ENCODE peak calls at places on chromosomes 13 and 19, in six cellular contexts. F is IMR-90; G is lower leg skin; E is naive thymus-derived CD8-positive, alpha-beta T cell; A is NCI-H2107; V is activated CD4-positive, alpha-beta T cell treated with anti-CD3 and anti-CD28 coated beads, Interleukin-2, amount 50 U/mL, for 48 hours. T is an unnamed sample.

GRCh38 chr13:25881136-25881926 is 170.5 kb downstream of the SHISA2 start:
- DNase-seq in E (no peak), A (no peak), V (no peak), F (no peak), G (no peak), T (no peak)

GRCh38 chr19:1261863-1262686 is 7.1 kb upstream of the CIRBP start:
- DNase-seq in G (no peak), E (peak; percentile 61), F (peak; percentile 43), V (no peak), A (no peak), T (peak; percentile 71)

GRCh38 chr13:44425041-44425814 is 51.6 kb downstream of the SERP2 start:
- DNase-seq in V (no peak), G (peak; percentile 12), F (no peak), A (no peak), E (no peak), T (no peak)

GRCh38 chr19:12720851-12721655 is 2.7 kb downstream of the TNPO2 start:
- DNase-seq in G (no peak), F (no peak), A (no peak), E (no peak), V (peak; percentile 25), T (no peak)

GRCh38 chr13:44934724-44935123 is 54.5 kb downstream of the NUFIP1 start:
- DNase-seq in F (peak; percentile 67), E (no peak), A (no peak), G (no peak), V (no peak), T (no peak)

GRCh38 chr19:44807652-44808462 is 1.0 kb upstream of the BCAM start:
- DNase-seq in E (no peak), G (no peak), V (no peak), A (no peak), F (peak; percentile 34), T (no peak)

GRCh38 chr19:49149652-49150105 is 5.5 kb downstream of the HRC start:
- DNase-seq in F (peak; percentile 83), G (peak; percentile 73), A (peak; percentile 62), E (no peak), V (peak; percentile 35), T (peak; percentile 86)

GRCh38 chr13:34357435-34358232 is 539.7 kb downstream of the RFC3 start:
- DNase-seq in G (no peak), F (peak; percentile 79), V (no peak), A (no peak), E (no peak), T (peak; percentile 23)

GRCh38 chr13:91154553-91154952 is 192.9 kb upstream of the MIR17HG start:
- DNase-seq in G (no peak), V (no peak), F (no peak), A (no peak), E (no peak), T (no peak)

GRCh38 chr19:48632692-48633147 is 4.5 kb downstream of the DBP start:
- DNase-seq in E (no peak), F (peak; percentile 53), G (no peak), A (no peak), V (no peak), T (no peak)

GRCh38 chr13:20035130-20035529 is 76.6 kb downstream of the ZMYM2 start:
- DNase-seq in F (no peak), G (no peak), V (no peak), E (no peak), A (no peak), T (no peak)

GRCh38 chr19:32543107-32543900 is 37.7 kb upstream of the PDCD5 start:
- DNase-seq in A (no peak), V (no peak), E (no peak), F (peak; percentile 6), G (no peak), T (no peak)

GRCh38 chr13:87259479-87260083 is 411.6 kb upstream of the SLITRK5 start:
- DNase-seq in V (no peak), G (no peak), E (no peak), A (no peak), F (no peak), T (no peak)

GRCh38 chr19:11054200-11054599 is 35.1 kb upstream of the LDLR start:
- DNase-seq in A (no peak), F (no peak), V (no peak), G (no peak), E (no peak), T (no peak)

GRCh38 chr19:10687518-10688288 is 13.5 kb upstream of the QTRT1 start:
- DNase-seq in V (no peak), G (no peak), E (no peak), F (no peak), A (no peak), T (no peak)

GRCh38 chr19:5059191-5059579 is 90.3 kb downstream of the KDM4B start:
- DNase-seq in E (no peak), F (no peak), V (no peak), A (no peak), G (no peak), T (no peak)

GRCh38 chr13:21849323-21849722 is 178.4 kb downstream of the FGF9 start:
- DNase-seq in A (no peak), E (no peak), V (peak; percentile 5), G (no peak), F (peak; percentile 43), T (no peak)

GRCh38 chr19:13463296-13463695 is 43.0 kb downstream of the CACNA1A start:
- DNase-seq in A (no peak), G (no peak), E (no peak), F (peak; percentile 15), V (peak; percentile 13), T (no peak)

GRCh38 chr13:20536992-20537391 is 11.3 kb upstream of the CRYL1 start:
- DNase-seq in G (no peak), V (no peak), F (no peak), E (no peak), A (no peak), T (no peak)

GRCh38 chr19:907183-907853 is 5.7 kb downstream of the R3HDM4 start:
- DNase-seq in G (no peak), V (peak; percentile 37), E (peak; percentile 45), A (no peak), F (no peak), T (no peak)

GRCh38 chr13:23966221-23966690 is 69.0 kb upstream of the C1QTNF9B start:
- DNase-seq in F (no peak), E (no peak), G (no peak), A (no peak), V (no peak), T (no peak)

GRCh38 chr13:31174018-31174417 is 12.3 kb upstream of the HSPH1 start:
- DNase-seq in E (no peak), F (peak; percentile 77), G (no peak), A (no peak), V (no peak), T (no peak)

GRCh38 chr19:10061717-10062310 is 24.3 kb upstream of the SHFL start:
- DNase-seq in F (no peak), V (no peak), A (no peak), E (no peak), G (no peak), T (no peak)

GRCh38 chr19:2259331-2259730 is 3.1 kb upstream of the JSRP1 start:
- DNase-seq in G (no peak), E (no peak), V (no peak), A (no peak), F (peak; percentile 54), T (no peak)

GRCh38 chr13:29704648-29705047 is 109.2 kb upstream of the SLC7A1 start:
- DNase-seq in V (no peak), A (no peak), F (no peak), E (no peak), G (no peak), T (no peak)

GRCh38 chr19:49244256-49244655 is 80.7 kb downstream of the SLC6A16 start:
- DNase-seq in E (no peak), A (no peak), F (no peak), G (no peak), V (no peak), T (no peak)